ENCODE peak calls at places on chromosomes 7 and 10, in seven cellular contexts. D is tibial artery, X is breast epithelium, T is endothelial cell of umbilical vein, R is Peyer's patch, U is mammary epithelial cell, H is dorsolateral prefrontal cortex. E is an unnamed sample.

GRCh38 chr10:103452714-103453230 is 602 bp upstream of the CALHM2 start:
- DNase-seq in D (peak; percentile 62), R (no peak), T (no peak), U (no peak), X (no peak), H (no peak), E (peak; percentile 13)

GRCh38 chr10:123864923-123865322 is 26.7 kb downstream of the CPXM2 start:
- DNase-seq in H (no peak), U (no peak), R (no peak), T (no peak), D (peak; percentile 92), X (no peak), E (no peak)

GRCh38 chr10:30178565-30178964 is 119.2 kb upstream of the JCAD start:
- DNase-seq in X (no peak), T (no peak), D (no peak), R (no peak), U (no peak), H (no peak), E (no peak)

GRCh38 chr10:28263136-28263857 is 39.6 kb downstream of the MPP7 start:
- DNase-seq in R (no peak), D (no peak), H (peak; percentile 42), T (no peak), U (no peak), X (peak; percentile 31), E (peak; percentile 60)

GRCh38 chr7:30548762-30549344 is 44.2 kb upstream of the GGCT start:
- DNase-seq in D (peak; percentile 77), U (peak; percentile 77), X (peak; percentile 73), H (peak; percentile 82), R (peak; percentile 63), T (peak; percentile 82), E (no peak)

GRCh38 chr10:127313996-127314700 is 117.8 kb upstream of the INSYN2A start:
- DNase-seq in R (no peak), H (no peak), T (peak; percentile 82), D (no peak), U (no peak), X (no peak), E (no peak)

GRCh38 chr10:4260483-4260882 is 475.5 kb upstream of the KLF6 start:
- DNase-seq in D (no peak), T (peak; percentile 96), R (no peak), U (peak; percentile 56), X (no peak), H (no peak), E (no peak)

GRCh38 chr7:682810-683209 is 43.7 kb upstream of the DNAAF5 start:
- DNase-seq in T (no peak), D (peak; percentile 35), R (no peak), X (no peak), H (no peak), U (no peak), E (no peak)

GRCh38 chr7:92735707-92736106 is 100.7 kb downstream of the CDK6 start:
- DNase-seq in D (no peak), U (no peak), X (no peak), T (no peak), H (no peak), R (no peak), E (no peak)

GRCh38 chr10:33031171-33031570 is 73.1 kb upstream of the ITGB1 start:
- DNase-seq in U (no peak), D (no peak), T (no peak), H (no peak), X (no peak), R (no peak), E (no peak)

GRCh38 chr10:131697461-131698128 is 203.2 kb upstream of the PPP2R2D start:
- DNase-seq in X (no peak), H (no peak), R (no peak), T (no peak), D (no peak), U (no peak), E (no peak)

GRCh38 chr7:14233026-14233897 is 243.8 kb upstream of the ETV1 start:
- DNase-seq in H (no peak), D (no peak), R (no peak), U (no peak), T (no peak), X (no peak), E (no peak)

GRCh38 chr10:48879476-48879875 is 60.2 kb downstream of the LRRC18 start:
- DNase-seq in R (no peak), T (no peak), U (no peak), H (no peak), D (no peak), X (no peak), E (no peak)

GRCh38 chr10:77377034-77377433 is 260.6 kb downstream of the KCNMA1 start:
- DNase-seq in X (peak; percentile 79), U (no peak), D (no peak), H (no peak), T (no peak), R (no peak), E (no peak)

GRCh38 chr10:70299876-70300275 is 16.1 kb upstream of the NPFFR1 start:
- DNase-seq in X (no peak), D (peak; percentile 59), R (no peak), U (no peak), T (no peak), H (no peak), E (no peak)

GRCh38 chr10:123665371-123666286 is 526 bp upstream of the GPR26 start:
- DNase-seq in H (no peak), R (no peak), X (no peak), U (no peak), T (no peak), D (no peak), E (no peak)

GRCh38 chr7:43649755-43650274 is 66.9 kb downstream of the STK17A start:
- DNase-seq in R (no peak), D (no peak), H (no peak), X (no peak), T (peak; percentile 62), U (peak; percentile 72), E (no peak)

GRCh38 chr10:32971536-32972091 is 13.6 kb upstream of the ITGB1 start:
- DNase-seq in D (no peak), T (no peak), U (no peak), H (no peak), R (no peak), X (no peak), E (no peak)

GRCh38 chr10:86170255-86171153 is 196.1 kb downstream of the GRID1 start:
- DNase-seq in T (no peak), D (peak; percentile 21), R (peak; percentile 14), U (no peak), H (peak; percentile 12), X (no peak), E (no peak)

GRCh38 chr7:92826258-92827004 is 9.9 kb downstream of the CDK6 start:
- DNase-seq in D (no peak), X (no peak), H (no peak), R (no peak), U (no peak), T (no peak), E (no peak)

GRCh38 chr10:9010093-9010492 is 955.6 kb downstream of the GATA3 start:
- DNase-seq in U (peak; percentile 12), X (no peak), D (no peak), R (no peak), H (no peak), T (no peak), E (no peak)

GRCh38 chr7:36215017-36215621 is 62.1 kb downstream of the EEPD1 start:
- DNase-seq in T (no peak), U (no peak), R (no peak), X (no peak), H (no peak), D (no peak), E (no peak)

GRCh38 chr7:69599879-69600764 is 1.8 kb downstream of the AUTS2 start:
- DNase-seq in D (no peak), H (no peak), X (no peak), T (no peak), R (no peak), U (no peak), E (no peak)
- H3K27me3 ChIP-seq in D (no peaks in the 10 kb centered on the region), H (no peaks in the 10 kb centered on the region), X (no peaks in the 10 kb centered on the region), T (peaks cover 17% of the 10 kb centered on the region), R (no peaks in the 10 kb centered on the region), U (peaks cover 25% of the 10 kb centered on the region), E (no peaks in the 10 kb centered on the region)

GRCh38 chr7:24755541-24756416 is 1.5 kb downstream of the GSDME start:
- DNase-seq in U (peak; percentile 95), X (no peak), R (no peak), D (no peak), H (no peak), T (peak; percentile 85), E (no peak)

GRCh38 chr7:24756989-24757798 is at the start of gene GSDME:
- DNase-seq in T (peak; percentile 63), D (peak; percentile 82), R (peak; percentile 85), X (no peak), U (peak; percentile 70), H (peak; percentile 57), E (peak; percentile 57)

GRCh38 chr7:24755096-24755495 is 2.2 kb downstream of the GSDME start:
- DNase-seq in R (no peak), D (no peak), X (no peak), T (no peak), U (peak; percentile 43), H (no peak), E (no peak)

GRCh38 chr7:24756545-24756988 is 697 bp downstream of the GSDME start:
- DNase-seq in U (no peak), X (no peak), T (peak; percentile 43), R (no peak), H (peak; percentile 45), D (no peak), E (no peak)

GRCh38 chr7:24757799-24758275 is 573 bp upstream of the GSDME start:
- DNase-seq in U (peak; percentile 68), X (no peak), D (no peak), R (no peak), T (no peak), H (peak; percentile 45), E (no peak)
- TF ChIP-seq CTCF in U (no peak), X (no peak), D (no peak), R (no peak), T (no peak), H (no peak), E (no peak)

DNA sequence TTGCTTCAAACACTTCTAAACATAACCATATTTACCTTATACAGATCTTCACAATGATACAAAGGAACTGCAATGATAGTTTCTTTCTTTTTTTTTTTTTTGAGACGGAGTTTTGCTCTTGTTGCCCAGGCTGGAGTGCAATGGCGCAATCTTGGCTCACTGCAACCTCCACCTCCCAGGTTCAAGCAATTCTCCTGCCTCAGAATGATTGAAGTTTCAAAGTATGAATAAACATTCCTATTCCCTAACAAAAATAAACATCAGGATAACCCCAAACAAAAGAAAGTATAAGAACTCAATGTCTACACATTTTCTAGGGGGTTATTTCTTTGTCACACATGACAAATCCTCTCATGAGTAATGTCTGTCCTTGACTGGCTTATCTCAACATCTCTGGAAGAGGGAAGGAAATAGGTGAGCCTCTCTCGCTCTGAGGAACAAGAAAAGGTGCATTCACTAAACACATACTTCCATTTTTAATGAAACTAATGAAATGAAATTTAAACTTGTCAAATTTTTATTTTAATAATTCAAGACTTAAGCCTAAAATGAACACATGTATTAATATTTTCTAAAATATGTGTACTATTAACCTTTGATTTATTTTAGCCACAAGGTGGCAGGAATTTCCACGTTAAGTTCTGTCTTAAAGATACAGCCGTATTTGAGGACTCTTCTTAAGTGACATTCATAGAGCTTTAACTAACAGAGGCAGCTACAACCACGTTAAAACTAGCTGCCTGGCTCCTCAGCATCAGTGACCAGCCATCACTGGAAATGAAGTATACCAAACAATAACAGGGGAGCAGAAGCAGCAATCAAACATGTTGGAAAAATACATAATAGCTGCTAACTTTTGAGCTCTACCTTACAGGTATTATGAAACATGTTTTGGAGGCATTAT is 58.3 kb downstream of the MALSU1 start:
- DNase-seq in U (peak; percentile 81), D (no peak), T (peak; percentile 81), H (no peak), R (no peak), X (no peak), E (no peak)
- H3K4me3 ChIP-seq in U (peak overlapping the region; percentile 15), D (no peak overlapping the region), T (peak overlapping the region; percentile 44), H (no peak overlapping the region), R (no peak overlapping the region), X (no peak overlapping the region), E (no peak overlapping the region)

GRCh38 chr7:63205136-63205535 is 793.5 kb upstream of the ZNF722 start:
- DNase-seq in U (no peak), R (no peak), H (no peak), D (no peak), T (no peak), X (no peak), E (no peak)
- H3K27me3 ChIP-seq in U (no peaks in the 10 kb centered on the region), R (no peaks in the 10 kb centered on the region), H (no peaks in the 10 kb centered on the region), D (no peaks in the 10 kb centered on the region), T (no peaks in the 10 kb centered on the region), X (no peaks in the 10 kb centered on the region), E (no peaks in the 10 kb centered on the region)

E was measured in lower lobe of right lung.